ENCODE peak calls at places on chromosomes 6 and 20, in seven cellular contexts. M is MCF 10A, L is gastrocnemius medialis, O is H9, D is Calu3, C is BJ, B is right lobe of liver. H is an unnamed sample.

GRCh38 chr6:101806241-101806640 is 412.7 kb downstream of the GRIK2 start:
- DNase-seq in M (peak; percentile 6), L (no peak), O (no peak), D (no peak), C (peak; percentile 47), B (no peak), H (no peak)

GRCh38 chr6:170089937-170090335 is 200.9 kb downstream of the DLL1 start:
- DNase-seq in M (no peak), L (no peak), O (no peak), D (no peak), C (no peak), B (peak; percentile 37), H (no peak)

GRCh38 chr6:124223596-124223995 is 419.9 kb downstream of the NKAIN2 start:
- DNase-seq in M (peak; percentile 60), L (no peak), O (no peak), D (no peak), C (no peak), B (no peak), H (no peak)

GRCh38 chr20:63260943-63261807 is 6.9 kb upstream of the NKAIN4 start:
- DNase-seq in M (no peak), L (no peak), O (no peak), D (no peak), C (no peak), B (no peak), H (no peak)

GRCh38 chr6:19830171-19830570 is 7.0 kb upstream of the ID4 start:
- DNase-seq in M (no peak), L (no peak), O (no peak), D (no peak), C (no peak), B (no peak), H (no peak)

GRCh38 chr6:16840291-16840690 is 79.0 kb upstream of the ATXN1 start:
- DNase-seq in M (no peak), L (no peak), O (no peak), D (no peak), C (no peak), B (no peak), H (no peak)

GRCh38 chr6:133394630-133395029 is 153.5 kb downstream of the EYA4 start:
- DNase-seq in M (no peak), L (no peak), O (no peak), D (no peak), C (no peak), B (no peak), H (no peak)

GRCh38 chr6:158068893-158069799 is 87.5 kb downstream of the SYNJ2 start:
- DNase-seq in M (peak; percentile 93), L (no peak), O (no peak), D (peak; percentile 77), C (no peak), B (no peak), H (no peak)

GRCh38 chr6:34587325-34587724 is 31.2 kb upstream of the SPDEF start:
- DNase-seq in M (peak; percentile 45), L (no peak), O (no peak), D (no peak), C (no peak), B (no peak), H (no peak)

GRCh38 chr6:43052225-43052841 is 1.3 kb downstream of the CUL7 start:
- DNase-seq in M (no peak), L (no peak), O (peak; percentile 21), D (no peak), C (no peak), B (no peak), H (no peak)

GRCh38 chr6:110054664-110055386 is 76.7 kb downstream of the GPR6 start:
- DNase-seq in M (no peak), L (no peak), O (no peak), D (no peak), C (no peak), B (no peak), H (no peak)

GRCh38 chr6:157066781-157067491 is 256.4 kb downstream of the TMEM242 start:
- DNase-seq in M (no peak), L (no peak), O (no peak), D (no peak), C (no peak), B (no peak), H (no peak)

GRCh38 chr6:136791296-136792065 is 796 bp downstream of the MAP3K5 start:
- DNase-seq in M (peak; percentile 78), L (peak; percentile 41), O (peak; percentile 44), D (peak; percentile 47), C (no peak), B (peak; percentile 88), H (no peak)

GRCh38 chr20:34538671-34539123 is 19.8 kb upstream of the MAP1LC3A start:
- DNase-seq in M (peak; percentile 62), L (no peak), O (peak; percentile 64), D (peak; percentile 74), C (no peak), B (peak; percentile 85), H (peak; percentile 52)

GRCh38 chr6:40804905-40805304 is 217.7 kb upstream of the LRFN2 start:
- DNase-seq in M (no peak), L (no peak), O (no peak), D (no peak), C (no peak), B (no peak), H (no peak)
- TF ChIP-seq CTCF in M (no peak), L (peak; percentile 19), O (peak; percentile 72), D (no peak), C (no peak), B (no peak), H (peak; percentile 46)

DNA sequence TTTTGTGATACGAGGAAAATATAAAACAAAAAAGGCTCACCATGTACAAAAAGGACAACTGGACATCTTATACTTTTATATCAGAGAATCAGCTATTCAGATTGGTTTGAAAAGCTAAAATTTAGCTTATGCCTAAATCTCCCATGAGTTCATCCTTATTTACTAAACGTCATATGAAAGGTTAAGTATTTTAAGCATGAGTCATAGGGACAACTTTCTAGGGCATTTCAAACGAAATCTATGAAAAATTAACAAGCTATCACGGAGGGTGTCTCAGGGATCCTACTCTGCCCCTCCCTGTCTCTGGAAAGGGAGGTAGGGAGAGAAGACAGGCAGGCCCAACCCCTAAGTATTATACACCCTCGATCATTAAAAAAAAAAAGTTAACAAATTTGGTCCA is 124.1 kb upstream of the LOC128125822 start:
- DNase-seq in M (no peak), L (no peak), O (no peak), D (no peak), C (no peak), B (no peak), H (no peak)
- TF ChIP-seq CTCF in M (no peak), L (no peak), O (no peak), D (no peak), C (no peak), B (no peak), H (no peak)

DNA sequence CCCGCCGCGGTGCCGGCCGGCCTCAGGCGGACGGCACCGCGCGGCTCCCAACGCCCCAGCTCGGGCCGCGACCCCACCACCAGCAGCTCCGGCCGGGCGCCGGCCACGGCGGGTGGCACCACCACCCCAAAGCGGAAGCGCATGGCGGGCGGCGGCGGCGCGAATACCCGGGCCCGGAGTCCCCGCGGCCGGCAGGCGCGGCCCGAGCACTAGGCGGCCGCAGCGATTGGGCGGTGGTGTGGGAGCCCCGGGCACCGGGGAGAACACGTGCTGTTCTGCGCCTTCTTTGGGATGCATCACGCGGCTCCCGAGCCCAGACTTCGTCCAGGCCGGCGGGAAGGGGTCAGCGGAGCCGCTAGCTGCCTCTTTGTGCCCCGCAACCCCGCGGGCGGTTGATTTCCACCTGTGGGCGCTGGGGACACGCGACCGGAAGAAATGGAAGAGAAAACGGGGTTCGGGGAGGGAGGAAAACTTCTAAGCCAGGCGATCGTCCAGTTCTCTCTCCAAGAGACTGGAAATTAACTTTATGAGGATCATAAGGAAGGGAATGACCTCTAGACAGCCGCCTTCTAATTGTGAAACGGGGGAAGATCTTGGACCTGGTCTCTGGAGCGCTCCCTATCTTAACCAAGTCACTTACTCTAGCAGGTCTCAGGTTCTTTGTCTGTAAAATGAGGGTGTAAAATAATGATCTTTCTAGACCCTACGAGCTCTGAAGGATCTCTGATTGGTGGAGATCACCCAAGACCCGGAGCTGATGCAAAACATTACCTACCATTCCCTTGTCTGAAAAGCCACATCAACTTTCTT is at the start of gene EPM2A:
- DNase-seq in M (peak; percentile 83), L (peak; percentile 88), O (peak; percentile 81), D (peak; percentile 74), C (peak; percentile 19), B (peak; percentile 92), H (peak; percentile 70)
- TF ChIP-seq CTCF in M (no peak), L (peak; percentile 43), O (no peak), D (no peak), C (peak; percentile 16), B (peak; percentile 25), H (peak; percentile 10)

DNA sequence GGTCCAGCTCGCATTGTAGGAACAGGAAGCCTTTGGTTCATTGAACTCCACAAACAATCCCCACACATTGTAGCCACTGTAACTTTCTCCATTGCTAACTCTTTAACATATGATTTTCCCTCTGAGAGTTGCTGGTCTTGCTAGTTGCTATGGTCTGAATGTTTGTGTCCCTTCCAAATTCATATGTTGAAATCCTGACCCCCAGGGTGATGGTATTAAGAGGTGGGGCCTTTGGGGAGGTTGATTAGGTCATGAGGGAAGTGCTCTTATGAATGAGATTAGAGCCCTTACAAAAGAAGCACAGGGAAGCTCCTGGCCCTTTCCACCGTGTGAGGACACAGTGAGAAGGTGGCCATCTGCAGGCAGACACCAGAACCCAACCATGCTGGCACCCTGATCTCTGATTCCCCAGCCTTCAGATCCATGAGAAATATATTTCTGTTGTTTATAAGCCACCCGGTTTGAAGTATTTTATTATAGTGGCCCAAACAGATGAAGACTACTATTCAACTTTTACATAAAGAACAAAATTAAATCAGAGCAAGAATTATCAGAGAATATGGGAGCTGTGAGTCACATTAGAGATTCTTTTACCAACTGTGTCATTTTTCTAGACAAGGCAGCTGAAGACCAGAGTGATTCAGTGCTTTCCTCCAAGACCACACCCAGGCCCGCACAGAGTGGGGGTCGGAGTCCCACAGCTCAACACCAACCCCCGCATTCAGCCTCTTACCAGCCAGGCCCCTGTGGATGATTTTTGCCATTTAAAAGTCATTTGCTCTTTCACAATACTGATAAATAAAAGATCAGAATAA is 143.0 kb downstream of the SAMD5 start:
- DNase-seq in M (peak; percentile 37), L (no peak), O (peak; percentile 46), D (no peak), C (no peak), B (peak; percentile 69), H (no peak)
- TF ChIP-seq CTCF in M (peak; percentile 10), L (no peak), O (peak; percentile 40), D (no peak), C (peak; percentile 31), B (peak; percentile 32), H (no peak)

DNA sequence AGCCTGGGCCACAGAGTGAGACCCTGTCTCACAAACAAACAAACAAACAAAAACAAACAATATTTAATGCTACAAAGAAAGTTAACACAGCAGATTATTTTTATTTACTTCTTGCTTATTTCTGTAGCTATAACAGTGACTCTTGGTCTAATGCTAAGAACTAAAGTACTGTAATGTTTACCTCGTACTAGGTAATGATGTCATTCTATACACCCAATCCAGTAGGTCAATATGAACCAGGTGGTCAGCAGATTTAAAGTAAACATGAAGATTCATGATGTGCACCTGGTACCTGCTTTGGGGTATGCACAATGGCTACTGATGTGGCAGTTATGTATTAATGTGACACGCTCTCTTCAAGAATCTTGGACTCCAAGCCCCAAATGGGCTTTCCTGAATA is 36.6 kb upstream of the CARMIL1 start:
- DNase-seq in M (no peak), L (no peak), O (no peak), D (no peak), C (no peak), B (no peak), H (no peak)
- TF ChIP-seq CTCF in M (no peak), L (no peak), O (no peak), D (no peak), C (no peak), B (no peak), H (no peak)

H was measured in progenitor cell of endocrine pancreas.